ENCODE peak calls at places on chromosomes 16 and 17, in ten cellular contexts. Y, H, R, G, Q, N, Z, C, A and B are unnamed samples.

GRCh38 chr17:5045496-5045895 is 10.3 kb upstream of the SLC52A1 start:
- DNase-seq in H (no peak), N (no peak), Y (no peak), A (no peak), C (no peak), Q (no peak), G (no peak), R (no peak), Z (peak; percentile 79), B (no peak)

GRCh38 chr17:17313350-17313991 is 10.3 kb downstream of the NT5M start:
- DNase-seq in A (peak; percentile 55), C (peak; percentile 70), Q (peak; percentile 73), Y (peak; percentile 34), H (peak; percentile 32), R (no peak), Z (peak; percentile 73), N (peak; percentile 59), G (peak; percentile 67), B (peak; percentile 72)

GRCh38 chr16:87058728-87059250 is 258.4 kb downstream of the C16orf95 start:
- DNase-seq in C (no peak), A (no peak), H (no peak), Q (no peak), G (no peak), Z (no peak), R (no peak), Y (no peak), N (no peak), B (no peak)

GRCh38 chr16:86303787-86304685 is 206.3 kb upstream of the FOXF1 start:
- DNase-seq in C (no peak), G (no peak), A (no peak), N (no peak), Q (no peak), Y (no peak), Z (no peak), R (no peak), H (no peak), B (no peak)

GRCh38 chr17:44095647-44096496 is 25.3 kb downstream of the G6PC3 start:
- DNase-seq in C (no peak), Q (no peak), Z (peak; percentile 30), Y (peak; percentile 95), N (no peak), H (peak; percentile 96), A (peak; percentile 91), R (peak; percentile 67), G (peak; percentile 78), B (peak; percentile 71)

GRCh38 chr17:74466785-74467158 is 338 bp downstream of the CD300A start:
- DNase-seq in C (no peak), Z (no peak), N (no peak), R (no peak), Q (no peak), Y (no peak), G (no peak), A (no peak), H (no peak), B (no peak)

GRCh38 chr16:22425036-22425801 is 50.8 kb upstream of the CDR2 start:
- DNase-seq in N (no peak), R (no peak), H (no peak), G (peak; percentile 49), A (peak; percentile 55), Y (no peak), Q (no peak), Z (no peak), C (no peak), B (no peak)

GRCh38 chr16:8094696-8095095 is 495.6 kb downstream of the TMEM114 start:
- DNase-seq in Z (no peak), A (no peak), Y (no peak), H (no peak), Q (no peak), R (no peak), C (no peak), G (no peak), N (no peak), B (no peak)

GRCh38 chr17:72516772-72517399 is 396.1 kb downstream of the SOX9 start:
- DNase-seq in Q (no peak), N (no peak), Y (peak; percentile 39), A (peak; percentile 44), Z (no peak), G (peak; percentile 66), C (no peak), H (no peak), R (peak; percentile 36), B (no peak)

GRCh38 chr17:79801156-79802038 is 4.5 kb upstream of the CBX8 start:
- DNase-seq in Z (no peak), A (peak; percentile 72), R (no peak), N (no peak), C (peak; percentile 56), G (no peak), Q (no peak), Y (no peak), H (no peak), B (no peak)

GRCh38 chr17:28953444-28954118 is 2.3 kb upstream of the PHF12 start:
- DNase-seq in H (peak; percentile 40), Q (peak; percentile 49), G (peak; percentile 69), C (peak; percentile 35), N (peak; percentile 22), Y (peak; percentile 64), A (peak; percentile 39), Z (peak; percentile 38), R (no peak), B (peak; percentile 56)

GRCh38 chr16:66872927-66873684 is 7.2 kb upstream of the PDP2 start:
- DNase-seq in H (peak; percentile 100), Q (peak; percentile 89), N (peak; percentile 80), Y (peak; percentile 98), Z (peak; percentile 90), A (peak; percentile 99), C (peak; percentile 91), R (peak; percentile 72), G (peak; percentile 93), B (peak; percentile 98)

GRCh38 chr17:41705271-41705991 is 6.7 kb upstream of the GAST start:
- DNase-seq in Z (no peak), C (no peak), R (no peak), A (peak; percentile 54), Q (no peak), G (peak; percentile 32), Y (peak; percentile 61), N (no peak), H (peak; percentile 68), B (no peak)

GRCh38 chr17:77248216-77249054 is 107.7 kb downstream of the SEC14L1 start:
- DNase-seq in Z (no peak), A (no peak), Q (no peak), N (no peak), Y (no peak), H (no peak), C (no peak), R (no peak), G (no peak), B (no peak)

GRCh38 chr16:4347765-4348509 is 3.2 kb downstream of the PAM16 start:
- DNase-seq in Y (no peak), A (no peak), G (peak; percentile 77), N (no peak), R (no peak), C (peak; percentile 51), Q (no peak), Z (no peak), H (no peak), B (no peak)

GRCh38 chr16:11052080-11052808 is 107.9 kb downstream of the CLEC16A start:
- DNase-seq in A (peak; percentile 59), R (no peak), Q (peak; percentile 68), Z (peak; percentile 10), C (no peak), N (peak; percentile 14), H (no peak), Y (no peak), G (no peak), B (no peak)

GRCh38 chr16:14151256-14152030 is 80.3 kb downstream of the MRTFB start:
- DNase-seq in H (no peak), C (no peak), N (no peak), R (no peak), A (no peak), Q (no peak), Z (no peak), G (no peak), Y (peak; percentile 47), B (no peak)

GRCh38 chr16:65121870-65122723 is at the start of gene CDH11:
- DNase-seq in H (no peak), Y (peak; percentile 89), Z (no peak), N (no peak), A (peak; percentile 79), R (peak; percentile 70), C (peak; percentile 25), Q (no peak), G (peak; percentile 60), B (no peak)

GRCh38 chr16:89721644-89722391 is 481 bp downstream of the ZNF276 start:
- DNase-seq in Q (peak; percentile 85), Z (peak; percentile 70), Y (peak; percentile 61), G (peak; percentile 50), N (peak; percentile 89), C (peak; percentile 70), R (no peak), H (peak; percentile 65), A (peak; percentile 70), B (peak; percentile 66)

GRCh38 chr16:54933281-54934150 is 2.9 kb downstream of the IRX5 start:
- DNase-seq in A (no peak), N (no peak), C (no peak), G (no peak), Z (no peak), H (no peak), Q (no peak), R (no peak), Y (no peak), B (no peak)

GRCh38 chr16:75555707-75556512 is at the start of gene TMEM231:
- DNase-seq in Y (peak; percentile 93), Q (peak; percentile 98), A (peak; percentile 96), Z (peak; percentile 94), H (peak; percentile 87), R (peak; percentile 96), N (peak; percentile 95), G (peak; percentile 99), C (peak; percentile 97), B (peak; percentile 98)

GRCh38 chr17:67378444-67379250 is 1.6 kb downstream of the PITPNC1 start:
- DNase-seq in C (peak; percentile 80), A (peak; percentile 90), G (peak; percentile 81), Q (peak; percentile 83), Z (peak; percentile 65), N (peak; percentile 74), H (peak; percentile 93), Y (peak; percentile 86), R (peak; percentile 52), B (peak; percentile 84)

GRCh38 chr17:82353484-82353883 is 5.6 kb upstream of the TEX19 start:
- DNase-seq in H (no peak), Q (no peak), Y (no peak), R (no peak), C (no peak), G (no peak), A (no peak), N (no peak), Z (no peak), B (no peak)

GRCh38 chr17:19647697-19648474 is 665 bp upstream of the ALDH3A2 start:
- DNase-seq in Y (peak; percentile 81), R (peak; percentile 54), Q (no peak), Z (peak; percentile 55), C (peak; percentile 54), G (peak; percentile 74), H (peak; percentile 65), N (no peak), A (peak; percentile 81), B (peak; percentile 33)

GRCh38 chr16:27600386-27600785 is 50.4 kb downstream of the KATNIP start:
- DNase-seq in C (no peak), Z (no peak), Y (no peak), N (no peak), R (no peak), G (no peak), A (no peak), Q (no peak), H (no peak), B (no peak)

GRCh38 chr17:27980035-27980434 is 62.4 kb upstream of the NLK start:
- DNase-seq in G (no peak), Z (no peak), N (no peak), C (no peak), A (peak; percentile 81), H (peak; percentile 98), Y (peak; percentile 98), R (no peak), Q (no peak), B (no peak)

GRCh38 chr17:46001390-46002310 is 2.6 kb downstream of the STH start:
- DNase-seq in R (no peak), Z (no peak), G (no peak), Q (no peak), Y (no peak), H (no peak), C (no peak), N (no peak), A (no peak), B (no peak)

GRCh38 chr17:74816883-74817620 is 40.9 kb upstream of the NAT9 start:
- DNase-seq in Z (no peak), Y (no peak), H (no peak), Q (no peak), A (no peak), N (no peak), G (no peak), R (no peak), C (no peak), B (no peak)